ENCODE peak calls at places on chromosomes 7 and 10, in five cellular contexts. Y is bronchial epithelial cell, H is cardiac fibroblast, A is sigmoid colon, W is aorta. K is an unnamed sample.

GRCh38 chr7:37943905-37944736 is 23.7 kb downstream of the EPDR1 start:
- DNase-seq in Y (peak), A (no peak), W (no peak), H (no peak), K (no peak)

GRCh38 chr7:129438839-129439640 is 4.8 kb downstream of the STRIP2 start:
- DNase-seq in H (peak), W (no peak), Y (peak), A (no peak), K (no peak)

GRCh38 chr10:31262672-31263071 is 56.3 kb upstream of the ZEB1 start:
- DNase-seq in Y (no peak), W (peak), A (peak), H (peak), K (peak)

GRCh38 chr7:144404911-144405310 is 1.4 kb upstream of the NOBOX start:
- DNase-seq in A (no peak), Y (no peak), H (no peak), W (no peak), K (no peak)

GRCh38 chr10:125627646-125628045 is 55.3 kb downstream of the TEX36 start:
- DNase-seq in A (no peak), Y (no peak), H (no peak), W (no peak), K (no peak)

GRCh38 chr10:50614444-50615137 is 9.2 kb downstream of the SGMS1 start:
- DNase-seq in A (no peak), Y (peak), H (no peak), W (no peak), K (no peak)

GRCh38 chr10:62805139-62806092 is 896 bp downstream of the ADO start:
- DNase-seq in H (peak), A (peak), W (no peak), Y (peak), K (no peak)

GRCh38 chr7:42414961-42415505 is 178.0 kb upstream of the GLI3 start:
- DNase-seq in H (peak), A (no peak), W (no peak), Y (peak), K (no peak)

GRCh38 chr7:46512901-46513431 is 591.9 kb upstream of the IGFBP3 start:
- DNase-seq in A (no peak), H (peak), Y (no peak), W (no peak), K (no peak)

GRCh38 chr7:101740981-101741725 is 76.3 kb upstream of the CUX1 start:
- DNase-seq in W (no peak), H (peak), A (no peak), Y (no peak), K (no peak)

GRCh38 chr7:23654508-23654907 is 25.5 kb upstream of the FAM221A start:
- DNase-seq in Y (peak), W (no peak), H (peak), A (no peak), K (no peak)

GRCh38 chr10:24382596-24382978 is 173.6 kb downstream of the KIAA1217 start:
- DNase-seq in Y (no peak), W (no peak), H (no peak), A (no peak), K (no peak)

GRCh38 chr10:124993728-124994451 is 52.0 kb downstream of the ZRANB1 start:
- DNase-seq in Y (no peak), H (no peak), A (no peak), W (no peak), K (no peak)

GRCh38 chr10:103716206-103717160 is 138.9 kb downstream of the SH3PXD2A start:
- DNase-seq in H (peak), W (no peak), A (no peak), Y (peak), K (no peak)

GRCh38 chr7:124462249-124462648 is 303.3 kb downstream of the GPR37 start:
- DNase-seq in W (no peak), Y (peak), A (no peak), H (no peak), K (no peak)

GRCh38 chr7:100673942-100674431 is 447 bp downstream of the GNB2 start:
- DNase-seq in Y (no peak), A (peak), H (no peak), W (peak), K (no peak)

GRCh38 chr10:86003201-86003621 is 363.4 kb downstream of the GRID1 start:
- DNase-seq in H (no peak), A (no peak), Y (no peak), W (no peak), K (no peak)

GRCh38 chr10:131748831-131749766 is 151.7 kb upstream of the PPP2R2D start:
- DNase-seq in W (peak), A (peak), H (no peak), Y (no peak), K (no peak)

GRCh38 chr7:47432988-47433895 is 148.7 kb downstream of the TNS3 start:
- DNase-seq in H (no peak), W (peak), A (peak), Y (peak), K (no peak)

GRCh38 chr7:73941836-73942551 is 81.0 kb downstream of the TMEM270 start:
- DNase-seq in H (peak), W (no peak), Y (peak), A (no peak), K (peak)

GRCh38 chr10:14860782-14861181 is 17.9 kb upstream of the SUV39H2 start:
- DNase-seq in A (no peak), Y (no peak), H (no peak), W (no peak), K (no peak)

GRCh38 chr7:147405621-147406020 is 1184.9 kb upstream of the C7orf33 start:
- DNase-seq in A (no peak), Y (no peak), H (no peak), W (no peak), K (no peak)

GRCh38 chr10:96548589-96548988 is 34.9 kb upstream of the TLL2 start:
- DNase-seq in Y (no peak), H (no peak), W (peak), A (no peak), K (no peak)

GRCh38 chr7:47725031-47725780 is 143.3 kb upstream of the TNS3 start:
- DNase-seq in H (no peak), A (no peak), W (no peak), Y (peak), K (no peak)

GRCh38 chr10:94077042-94077441 is 83.3 kb downstream of the PLCE1 start:
- DNase-seq in W (no peak), A (no peak), H (no peak), Y (no peak), K (no peak)

GRCh38 chr10:95278061-95278988 is 12.5 kb downstream of the PDLIM1 start:
- DNase-seq in Y (no peak), H (peak), A (peak), W (no peak), K (peak)

GRCh38 chr7:130843703-130844102 is 109.7 kb upstream of the KLF14 start:
- DNase-seq in H (no peak), W (no peak), A (no peak), Y (no peak), K (no peak)

GRCh38 chr10:30169342-30169741 is 110.0 kb upstream of the JCAD start:
- DNase-seq in Y (no peak), A (no peak), W (no peak), H (no peak), K (no peak)

GRCh38 chr10:130337305-130337640 is 201.1 kb downstream of the GLRX3 start:
- DNase-seq in A (no peak), H (no peak), Y (no peak), W (no peak), K (no peak)

GRCh38 chr7:953547-954327 is 743 bp downstream of the ADAP1 start:
- DNase-seq in A (peak), Y (peak), W (peak), H (peak), K (no peak)

GRCh38 chr10:71684356-71685173 is 35.0 kb downstream of the C10orf105 start:
- DNase-seq in A (no peak), H (no peak), W (no peak), Y (no peak), K (no peak)

GRCh38 chr10:100731603-100732596 is 13.5 kb upstream of the PAX2 start:
- DNase-seq in H (no peak), A (no peak), Y (no peak), W (no peak), K (no peak)
- H3K4me3 ChIP-seq in H (no peak), A (no peak), Y (no peak), W (no peak), K (no peak)

GRCh38 chr10:51744235-51744634 is 44.8 kb upstream of the CSTF2T start:
- DNase-seq in W (no peak), A (no peak), Y (no peak), H (no peak), K (no peak)

GRCh38 chr10:51743146-51743545 is 43.8 kb upstream of the CSTF2T start:
- DNase-seq in Y (no peak), W (no peak), H (peak), A (no peak), K (no peak)

GRCh38 chr10:51747211-51747610 is 47.8 kb upstream of the CSTF2T start:
- DNase-seq in Y (no peak), H (no peak), A (no peak), W (no peak), K (no peak)

DNA sequence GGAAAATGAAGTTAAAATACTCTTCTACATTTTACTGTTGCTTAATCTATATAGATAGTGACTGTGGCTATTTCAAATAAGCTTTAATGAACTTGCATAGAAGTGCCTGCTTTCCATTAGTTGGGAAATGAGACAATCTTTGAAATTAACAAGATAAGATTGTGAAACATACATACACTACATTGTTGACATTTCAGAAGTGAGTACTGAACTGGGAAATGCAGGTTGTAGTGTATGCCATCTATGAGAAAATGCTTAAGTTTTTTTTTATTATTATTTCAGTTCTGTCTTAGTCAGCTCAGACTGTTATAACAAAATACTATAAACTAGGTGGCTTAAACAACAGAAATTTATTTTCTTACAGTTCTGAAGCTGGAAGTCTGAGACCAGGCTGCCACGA is 49.6 kb upstream of the CSTF2T start:
- DNase-seq in Y (no peak), W (no peak), A (no peak), H (no peak), K (no peak)
- H3K4me3 ChIP-seq in Y (no peak), W (no peak), A (no peak), H (no peak), K (no peak)

DNA sequence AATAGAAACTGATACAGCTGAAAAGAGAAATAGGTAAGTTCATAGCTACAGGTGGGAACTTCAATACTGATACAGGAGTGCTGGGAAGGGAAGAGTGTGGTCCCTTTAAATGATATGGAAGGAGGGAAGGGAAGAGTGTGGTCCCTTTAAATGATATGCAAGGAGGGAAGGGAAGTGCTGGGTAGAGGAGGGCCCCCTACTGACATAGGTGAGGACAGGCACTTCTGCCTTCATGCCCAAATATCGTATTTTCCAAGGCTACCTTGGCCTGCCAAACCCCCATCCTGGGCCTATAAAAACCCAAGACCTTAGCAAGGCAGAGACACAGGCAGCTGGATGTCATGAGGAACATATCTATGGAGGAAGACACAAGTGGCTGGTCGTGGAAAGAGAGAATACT is 92.3 kb downstream of the MAGI2 start:
- DNase-seq in Y (no peak), W (no peak), H (no peak), A (no peak), K (no peak)
- H3K4me3 ChIP-seq in Y (no peak), W (no peak), H (no peak), A (no peak), K (no peak)

DNA sequence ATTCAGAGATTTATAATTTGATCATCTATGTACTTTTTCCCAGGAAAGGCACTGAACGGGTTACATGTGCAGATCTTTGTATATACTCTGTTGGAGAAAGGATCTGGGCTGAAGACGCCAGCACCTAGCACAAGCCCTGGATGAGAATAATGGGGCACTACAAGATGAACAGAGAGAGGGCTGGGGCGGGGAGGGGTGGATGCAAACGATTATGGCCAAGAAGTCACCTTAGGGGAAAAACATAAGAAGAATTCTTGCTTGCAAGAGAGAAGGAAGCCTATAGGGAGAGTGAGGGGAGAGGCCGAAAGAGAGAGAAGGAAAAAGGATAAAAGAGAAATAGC is 2.9 kb upstream of the ANTXRL start:
- DNase-seq in Y (no peak), A (no peak), W (no peak), H (no peak), K (no peak)
- H3K4me3 ChIP-seq in Y (no peak), A (peak), W (no peak), H (no peak), K (peak)